ENCODE peak calls at places on chromosomes 13 and 19, in four cellular contexts. U is dorsolateral prefrontal cortex; D is CD4-positive, CD25-positive, alpha-beta regulatory T cell; F is HFF-Myc. J is an unnamed sample.

GRCh38 chr19:56066152-56067023 is 54.7 kb downstream of the ZNF787 start:
- DNase-seq in U (peak), F (no peak), D (peak), J (peak)

GRCh38 chr19:518292-519231 is 11.3 kb downstream of the TPGS1 start:
- DNase-seq in F (no peak), U (no peak), D (peak), J (peak)

GRCh38 chr13:44068169-44068568 is 188.5 kb downstream of the LACC1 start:
- DNase-seq in F (no peak), U (no peak), D (no peak), J (no peak)

GRCh38 chr13:66984241-66984640 is 245.9 kb downstream of the PCDH9 start:
- DNase-seq in D (no peak), F (no peak), U (no peak), J (no peak)

GRCh38 chr13:48038763-48039162 is 1.2 kb downstream of the NUDT15 start:
- DNase-seq in D (no peak), U (no peak), F (no peak), J (no peak)

GRCh38 chr19:33227242-33227650 is 1.6 kb upstream of the SLC7A10 start:
- DNase-seq in D (no peak), U (no peak), F (no peak), J (no peak)

GRCh38 chr13:44719857-44720671 is 143.9 kb upstream of the TSC22D1 start:
- DNase-seq in F (no peak), U (no peak), D (no peak), J (no peak)

GRCh38 chr19:32817252-32817912 is 52.2 kb downstream of the SLC7A9 start:
- DNase-seq in D (no peak), F (no peak), U (no peak), J (no peak)

GRCh38 chr13:113140677-113141590 is 17.5 kb upstream of the PROZ start:
- DNase-seq in U (no peak), D (no peak), F (no peak), J (no peak)

GRCh38 chr13:113796948-113797676 is 38.1 kb downstream of the TMEM255B start:
- DNase-seq in D (no peak), U (no peak), F (no peak), J (no peak)

GRCh38 chr19:54916822-54917221 is 10.9 kb downstream of the NCR1 start:
- DNase-seq in D (no peak), U (no peak), F (no peak), J (no peak)

GRCh38 chr13:80011448-80012212 is 329.3 kb downstream of the SPRY2 start:
- DNase-seq in U (no peak), F (no peak), D (no peak), J (no peak)

GRCh38 chr19:4173479-4174211 is 8.7 kb downstream of the SIRT6 start:
- DNase-seq in F (no peak), U (no peak), D (no peak), J (no peak)

GRCh38 chr13:103140001-103140671 is 73.9 kb upstream of the SLC10A2 start:
- DNase-seq in U (no peak), F (peak), D (no peak), J (no peak)

GRCh38 chr13:94550030-94550738 is 45.8 kb downstream of the TGDS start:
- DNase-seq in D (no peak), U (no peak), F (peak), J (no peak)

GRCh38 chr19:58227964-58228583 is 640 bp upstream of the ZNF544 start:
- DNase-seq in D (no peak), F (no peak), U (no peak), J (no peak)

GRCh38 chr13:35460061-35460460 is 16.4 kb downstream of the MAB21L1 start:
- DNase-seq in U (no peak), F (no peak), D (no peak), J (no peak)

GRCh38 chr13:84481958-84482357 is 599.7 kb upstream of the SLITRK1 start:
- DNase-seq in F (no peak), D (no peak), U (no peak), J (no peak)

GRCh38 chr19:53906211-53907192 is 2.6 kb upstream of the CACNG7 start:
- DNase-seq in U (peak), F (no peak), D (peak), J (peak)

GRCh38 chr13:101127741-101128353 is 288.5 kb downstream of the NALCN start:
- DNase-seq in D (no peak), U (no peak), F (peak), J (no peak)

GRCh38 chr13:92574499-92574898 is 652.1 kb upstream of the GPC6 start:
- DNase-seq in U (no peak), F (no peak), D (no peak), J (no peak)

GRCh38 chr13:103406967-103407366 is 340.8 kb upstream of the SLC10A2 start:
- DNase-seq in D (no peak), F (no peak), U (no peak), J (no peak)

GRCh38 chr19:49125025-49125731 is 5.8 kb downstream of the PPFIA3 start:
- DNase-seq in U (no peak), F (no peak), D (no peak), J (no peak)

GRCh38 chr19:12721656-12722565 is 1.8 kb downstream of the TNPO2 start:
- DNase-seq in U (peak), F (no peak), D (peak), J (peak)

GRCh38 chr19:29387586-29387985 is 138.2 kb upstream of the VSTM2B start:
- DNase-seq in D (no peak), U (no peak), F (no peak), J (no peak)

GRCh38 chr19:39705578-39706188 is 1.4 kb downstream of the LGALS14 start:
- DNase-seq in D (no peak), F (no peak), U (no peak), J (no peak)

GRCh38 chr19:39170398-39171231 is 26.1 kb upstream of the NCCRP1 start:
- DNase-seq in D (no peak), U (no peak), F (no peak), J (no peak)

GRCh38 chr19:5170329-5170745 is 170.3 kb downstream of the PTPRS start:
- DNase-seq in D (peak), F (no peak), U (no peak), J (peak)

GRCh38 chr19:1725100-1726064 is 27.9 kb upstream of the ONECUT3 start:
- DNase-seq in D (no peak), F (no peak), U (peak), J (no peak)

GRCh38 chr13:111451402-111451801 is 131.0 kb downstream of the TEX29 start:
- DNase-seq in F (no peak), U (no peak), D (no peak), J (no peak)

GRCh38 chr19:52190679-52191293 is 934 bp downstream of the PPP2R1A start:
- DNase-seq in F (no peak), U (peak), D (no peak), J (no peak)

GRCh38 chr13:43085545-43085944 is 62.2 kb downstream of the DNAJC15 start:
- DNase-seq in F (no peak), D (no peak), U (no peak), J (no peak)

DNA sequence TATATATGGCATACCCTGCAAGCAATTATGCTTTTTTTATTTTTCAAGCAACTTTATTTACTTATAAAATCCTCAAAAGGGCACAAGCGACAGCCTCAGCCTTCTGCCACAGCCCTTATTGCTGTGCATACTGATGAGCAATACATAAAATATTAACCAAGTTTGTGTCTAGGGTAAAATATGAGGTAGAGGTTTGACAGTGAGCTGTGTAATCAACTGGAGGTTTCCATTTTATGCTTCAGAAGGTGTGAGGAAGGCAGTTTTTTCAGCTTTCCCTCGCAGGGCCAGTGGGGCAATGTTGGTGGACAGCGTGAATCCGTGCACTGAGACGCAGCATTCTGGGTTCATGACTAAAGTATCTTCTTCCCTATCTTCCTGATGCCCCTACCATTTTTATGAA is 310.4 kb downstream of the IRS2 start:
- DNase-seq in U (no peak), F (no peak), D (no peak), J (no peak)
- H3K4me3 ChIP-seq in U (no peak), F (no peak), D (no peak), J (no peak)

DNA sequence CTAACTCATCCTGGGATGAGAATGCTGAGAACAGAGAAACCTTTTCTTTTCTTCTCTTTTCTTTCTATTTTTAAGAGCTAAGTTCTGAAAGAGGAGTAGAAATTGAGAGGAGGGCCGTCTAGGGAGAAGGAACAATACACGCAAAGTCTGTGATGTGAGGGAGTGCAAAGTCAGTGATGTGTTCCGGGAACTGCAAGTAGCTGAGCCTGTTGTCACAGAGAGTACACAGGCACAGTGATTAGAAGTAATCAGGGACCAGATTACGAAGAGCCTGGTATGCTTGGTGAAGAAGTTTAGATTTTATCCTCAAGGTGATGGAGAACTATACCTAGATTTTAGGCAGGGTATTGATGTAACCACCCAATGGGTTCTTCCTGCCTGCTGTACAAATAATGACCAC is 32.0 kb upstream of the CXCL17 start:
- DNase-seq in D (no peak), U (no peak), F (no peak), J (no peak)
- H3K4me3 ChIP-seq in D (no peak), U (peak), F (no peak), J (no peak)

DNA sequence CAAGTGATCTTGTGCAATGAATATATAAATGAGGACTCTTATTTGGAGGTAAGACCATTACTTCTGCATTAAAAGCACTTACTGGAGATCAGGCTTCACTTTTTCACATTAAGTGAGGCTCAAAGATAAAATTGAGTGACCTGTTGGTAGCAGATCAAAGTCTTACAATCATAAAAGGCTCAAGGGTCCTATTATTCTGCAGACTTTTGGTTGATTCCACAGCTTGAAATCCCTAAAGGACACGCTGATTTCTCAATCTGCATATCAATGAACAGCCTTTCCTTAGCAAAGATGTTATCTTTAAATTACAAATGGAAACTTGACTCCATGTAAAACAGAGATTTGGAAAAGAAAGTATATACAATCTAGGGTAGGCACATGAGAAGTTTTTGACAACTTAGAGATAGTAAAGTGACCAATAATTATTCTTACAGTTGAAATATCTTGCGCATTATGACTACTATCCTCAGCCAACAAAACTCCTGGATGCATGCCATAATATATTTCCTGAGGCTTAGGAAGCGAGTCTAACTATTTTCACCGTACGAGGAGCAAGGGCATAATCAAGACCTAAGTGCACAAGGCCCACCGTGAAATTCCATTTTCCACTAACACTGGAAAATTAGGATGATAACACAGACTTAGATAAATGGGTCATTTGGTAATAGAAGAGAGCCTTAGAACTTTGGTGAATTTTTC is 640.7 kb downstream of the LIG4 start:
- DNase-seq in D (no peak), U (no peak), F (no peak), J (no peak)
- H3K4me3 ChIP-seq in D (no peak), U (no peak), F (no peak), J (no peak)

DNA sequence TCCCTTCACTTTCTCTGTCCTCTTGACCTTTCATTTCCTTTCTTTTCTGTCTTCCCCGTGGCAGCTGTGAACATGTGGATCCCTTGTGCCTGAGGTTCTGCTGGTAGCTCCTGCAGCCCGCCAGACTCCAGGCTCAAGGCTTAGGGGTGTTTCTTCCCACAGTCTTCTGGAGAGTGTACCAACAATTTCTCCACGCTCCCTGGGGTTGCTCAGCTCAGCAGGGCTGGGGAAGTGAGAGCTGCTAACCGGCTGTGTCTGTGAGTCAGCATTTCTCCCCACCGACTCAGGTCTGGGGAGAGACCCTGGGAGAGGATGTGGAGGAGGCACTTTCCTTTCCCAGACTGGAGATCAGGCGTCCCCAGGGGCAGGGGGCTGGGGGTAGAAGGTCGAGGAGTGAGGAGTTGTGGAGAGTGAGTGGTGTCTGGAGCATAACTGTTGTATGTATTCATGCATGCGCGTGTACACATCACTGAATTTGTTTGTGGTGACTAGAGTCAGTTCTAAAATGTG is 193.6 kb downstream of the KCNRG start:
- DNase-seq in D (no peak), F (peak), U (no peak), J (no peak)
- H3K4me3 ChIP-seq in D (no peak), F (peak), U (peak), J (no peak)

GRCh38 chr13:99429670-99430069 is 71.6 kb upstream of the TM9SF2 start:
- DNase-seq in D (no peak), U (no peak), F (no peak), J (no peak)

GRCh38 chr13:99421758-99422555 is 79.3 kb upstream of the TM9SF2 start:
- DNase-seq in D (no peak), U (no peak), F (no peak), J (peak)

GRCh38 chr13:99426426-99426825 is 74.8 kb upstream of the TM9SF2 start:
- DNase-seq in U (no peak), D (no peak), F (no peak), J (no peak)

GRCh38 chr13:99422556-99423220 is 78.6 kb upstream of the TM9SF2 start:
- DNase-seq in F (no peak), U (no peak), D (no peak), J (no peak)

GRCh38 chr13:99425485-99426341 is 75.6 kb upstream of the TM9SF2 start:
- DNase-seq in U (no peak), F (no peak), D (no peak), J (peak)
- H3K4me3 ChIP-seq in U (no peak), F (no peak), D (peak), J (peak)

J was measured in CD8-positive, alpha-beta memory T cell.